ENCODE peak calls at places on chromosomes 3 and 15, in six cellular contexts. R, Y, W, D, C and G are unnamed samples.

GRCh38 chr3:116165190-116165589 is 280.1 kb downstream of the LSAMP start:
- DNase-seq in R (no peak), Y (no peak), W (no peak), D (no peak), C (no peak), G (no peak)

GRCh38 chr3:37999836-38000235 is 9.2 kb downstream of the VILL start:
- DNase-seq in R (no peak), Y (no peak), W (peak), D (no peak), C (no peak), G (no peak)

GRCh38 chr15:90654233-90655124 is 62.7 kb upstream of the BLM start:
- DNase-seq in R (no peak), Y (no peak), W (no peak), D (no peak), C (no peak), G (no peak)

GRCh38 chr15:52284164-52284563 is 11.4 kb downstream of the MYO5C start:
- DNase-seq in R (peak), Y (no peak), W (no peak), D (no peak), C (peak), G (no peak)

GRCh38 chr15:33051528-33051927 is 143.0 kb downstream of the FMN1 start:
- DNase-seq in R (no peak), Y (no peak), W (no peak), D (no peak), C (no peak), G (no peak)

GRCh38 chr3:168066882-168067281 is 28.8 kb downstream of the GOLIM4 start:
- DNase-seq in R (no peak), Y (no peak), W (no peak), D (no peak), C (no peak), G (no peak)

GRCh38 chr3:9916734-9917680 is at the start of gene IL17RC:
- DNase-seq in R (peak), Y (no peak), W (peak), D (peak), C (peak), G (peak)

GRCh38 chr15:28098766-28099554 is at the start of gene OCA2:
- DNase-seq in R (peak), Y (peak), W (peak), D (peak), C (peak), G (no peak)

GRCh38 chr3:24196526-24196925 is 251.4 kb downstream of the NR1D2 start:
- DNase-seq in R (peak), Y (no peak), W (no peak), D (no peak), C (no peak), G (no peak)

GRCh38 chr15:90142216-90143175 is 40.2 kb upstream of the IDH2 start:
- DNase-seq in R (no peak), Y (peak), W (no peak), D (no peak), C (no peak), G (no peak)

GRCh38 chr3:138687236-138687635 is 78.7 kb downstream of the FAIM start:
- DNase-seq in R (peak), Y (no peak), W (no peak), D (no peak), C (peak), G (no peak)

GRCh38 chr3:59212128-59212764 is 162.4 kb upstream of the CFAP20DC start:
- DNase-seq in R (peak), Y (no peak), W (no peak), D (no peak), C (peak), G (no peak)

GRCh38 chr15:37037256-37037655 is 63.1 kb downstream of the MEIS2 start:
- DNase-seq in R (no peak), Y (no peak), W (no peak), D (no peak), C (no peak), G (no peak)

GRCh38 chr15:48682949-48683651 is 37.6 kb upstream of the FBN1 start:
- DNase-seq in R (peak), Y (no peak), W (no peak), D (peak), C (peak), G (no peak)

GRCh38 chr3:116112686-116113085 is 332.6 kb downstream of the LSAMP start:
- DNase-seq in R (peak), Y (no peak), W (no peak), D (no peak), C (peak), G (no peak)

GRCh38 chr15:63319065-63319464 is 41.7 kb downstream of the APH1B start:
- DNase-seq in R (no peak), Y (no peak), W (no peak), D (no peak), C (no peak), G (no peak)

GRCh38 chr3:18217512-18218174 is 207.5 kb downstream of the SATB1 start:
- DNase-seq in R (no peak), Y (no peak), W (no peak), D (no peak), C (peak), G (no peak)

GRCh38 chr3:135103913-135104312 is 308.9 kb downstream of the EPHB1 start:
- DNase-seq in R (no peak), Y (no peak), W (no peak), D (no peak), C (no peak), G (no peak)

GRCh38 chr3:170809021-170809974 is 60.7 kb downstream of the RPL22L1 start:
- DNase-seq in R (peak), Y (no peak), W (peak), D (no peak), C (peak), G (no peak)

GRCh38 chr3:5061218-5061569 is 60.9 kb upstream of the ARL8B start:
- DNase-seq in R (no peak), Y (no peak), W (no peak), D (no peak), C (no peak), G (no peak)

GRCh38 chr15:81327526-81327925 is 3.6 kb upstream of the STARD5 start:
- DNase-seq in R (peak), Y (no peak), W (no peak), D (no peak), C (peak), G (no peak)

GRCh38 chr3:9686050-9686384 is 17.6 kb upstream of the CPNE9 start:
- DNase-seq in R (no peak), Y (no peak), W (no peak), D (no peak), C (no peak), G (no peak)

GRCh38 chr3:196609343-196609775 is 30.1 kb upstream of the NRROS start:
- DNase-seq in R (peak), Y (peak), W (peak), D (peak), C (peak), G (peak)
- TF ChIP-seq CTCF in R (peak), Y (peak), W (peak), D (peak), C (peak), G (no peak)

GRCh38 chr15:44194397-44195150 is 497 bp downstream of the FRMD5 start:
- DNase-seq in R (peak), Y (peak), W (no peak), D (peak), C (peak), G (no peak)
- TF ChIP-seq CTCF in R (no peak), Y (no peak), W (no peak), D (no peak), C (no peak), G (no peak)

DNA sequence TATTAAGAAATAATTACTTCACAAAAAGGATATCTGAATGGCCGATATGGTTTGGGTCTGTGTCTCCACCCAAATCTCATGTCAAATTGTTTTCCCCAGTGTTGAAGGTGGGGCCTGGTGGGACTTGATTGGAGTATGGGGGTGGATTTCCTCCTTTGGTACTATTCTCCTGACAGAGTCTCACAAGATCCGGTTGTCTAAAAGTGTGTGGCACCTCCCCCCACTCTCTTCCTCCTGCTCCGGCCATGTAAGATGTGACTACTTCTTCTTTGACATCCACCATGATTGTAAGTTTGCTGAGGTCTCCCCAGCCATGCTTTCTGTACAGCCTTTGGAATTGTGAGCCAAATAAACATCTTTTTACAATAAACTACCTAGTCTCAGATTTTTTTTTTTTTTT is 34.5 kb downstream of the ZBTB11 start:
- DNase-seq in R (no peak), Y (no peak), W (no peak), D (no peak), C (no peak), G (no peak)
- TF ChIP-seq CTCF in R (no peak), Y (no peak), W (no peak), D (no peak), C (no peak), G (no peak)

GRCh38 chr3:71176366-71176765 is 407.2 kb downstream of the FOXP1 start:
- DNase-seq in R (no peak), Y (no peak), W (peak), D (no peak), C (no peak), G (no peak)
- TF ChIP-seq CTCF in R (no peak), Y (no peak), W (no peak), D (no peak), C (no peak), G (no peak)

GRCh38 chr15:40928351-40928974 is 677 bp upstream of the DLL4 start:
- DNase-seq in R (no peak), Y (no peak), W (peak), D (no peak), C (no peak), G (no peak)

GRCh38 chr15:40930430-40931299 is 1.5 kb downstream of the DLL4 start:
- DNase-seq in R (peak), Y (no peak), W (peak), D (peak), C (no peak), G (no peak)

GRCh38 chr15:40927497-40928346 is 1.4 kb upstream of the DLL4 start:
- DNase-seq in R (no peak), Y (no peak), W (no peak), D (no peak), C (no peak), G (no peak)

GRCh38 chr15:40929730-40930429 is 740 bp downstream of the DLL4 start:
- DNase-seq in R (peak), Y (no peak), W (peak), D (peak), C (peak), G (no peak)

DNA sequence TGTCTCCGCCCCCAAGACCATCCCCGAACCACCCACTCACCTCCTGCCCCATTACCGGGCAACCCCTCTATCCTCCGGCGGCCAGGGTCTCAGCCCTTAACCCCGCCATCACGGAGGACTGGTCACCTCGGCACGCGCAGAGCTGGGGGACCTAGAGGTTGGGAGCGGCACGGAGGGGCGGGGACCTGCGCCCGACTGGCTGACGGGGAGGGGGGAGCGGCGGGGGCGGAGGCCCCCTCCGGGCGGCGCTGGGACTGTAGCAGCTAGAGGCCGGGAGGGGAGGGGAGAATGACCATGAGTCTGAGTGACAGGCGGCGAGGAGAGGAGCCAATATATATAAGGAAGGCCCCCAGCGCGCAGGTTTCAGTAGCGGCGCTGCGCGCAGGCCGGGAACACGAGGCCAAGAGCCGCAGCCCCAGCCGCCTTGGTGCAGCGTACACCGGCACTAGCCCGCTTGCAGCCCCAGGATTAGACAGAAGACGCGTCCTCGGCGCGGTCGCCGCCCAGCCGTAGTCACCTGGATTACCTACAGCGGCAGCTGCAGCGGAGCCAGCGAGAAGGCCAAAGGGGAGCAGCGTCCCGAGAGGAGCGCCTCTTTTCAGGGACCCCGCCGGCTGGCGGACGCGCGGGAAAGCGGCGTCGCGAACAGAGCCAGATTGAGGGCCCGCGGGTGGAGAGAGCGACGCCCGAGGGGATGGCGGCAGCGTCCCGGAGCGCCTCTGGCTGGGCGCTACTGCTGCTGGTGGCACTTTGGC is at the start of gene DLL4:
- DNase-seq in R (peak), Y (no peak), W (peak), D (peak), C (peak), G (no peak)
- TF ChIP-seq CTCF in R (no peak), Y (no peak), W (no peak), D (no peak), C (no peak), G (no peak)

DNA sequence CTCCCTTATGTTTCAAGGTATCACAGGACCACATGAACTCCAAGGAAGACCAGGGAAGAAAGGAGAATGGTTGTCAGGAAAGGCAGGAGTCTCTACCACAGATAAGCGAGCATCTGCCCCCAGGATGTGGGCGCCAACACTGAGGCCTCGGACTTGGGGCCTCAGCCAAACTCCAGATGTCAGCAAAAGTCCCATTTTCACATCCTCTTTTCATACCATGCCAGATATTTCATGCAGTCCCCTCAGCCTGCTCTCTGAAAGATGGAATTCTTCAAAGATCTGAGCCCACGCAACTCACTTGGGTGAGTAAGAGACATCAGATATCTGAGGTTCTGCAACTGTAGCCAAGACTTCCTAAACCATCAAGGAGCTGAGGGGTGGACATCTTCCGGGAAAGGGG is 19.6 kb upstream of the PRR20G start:
- DNase-seq in R (no peak), Y (no peak), W (no peak), D (no peak), C (no peak), G (no peak)
- TF ChIP-seq CTCF in R (no peak), Y (no peak), W (no peak), D (no peak), C (no peak), G (no peak)

DNA sequence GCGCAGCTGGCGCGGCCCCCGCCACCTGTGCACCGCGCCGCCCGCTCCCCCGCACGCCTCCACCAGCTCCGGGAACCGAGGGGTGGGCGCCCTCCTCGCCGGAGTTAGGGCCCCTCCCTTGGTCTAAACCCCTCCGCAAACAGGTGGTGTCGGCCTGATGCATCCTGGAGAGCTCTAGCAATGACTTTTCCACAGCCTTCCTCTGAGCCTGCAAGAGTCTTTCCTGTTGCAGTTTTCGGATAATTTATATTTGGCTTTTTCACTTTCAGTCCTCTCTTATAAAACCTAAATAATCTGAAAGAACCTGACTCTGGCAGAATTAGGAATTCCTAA is 334 bp upstream of the IGSF11 start:
- DNase-seq in R (no peak), Y (no peak), W (no peak), D (no peak), C (no peak), G (no peak)
- TF ChIP-seq CTCF in R (no peak), Y (no peak), W (no peak), D (no peak), C (no peak), G (no peak)

DNA sequence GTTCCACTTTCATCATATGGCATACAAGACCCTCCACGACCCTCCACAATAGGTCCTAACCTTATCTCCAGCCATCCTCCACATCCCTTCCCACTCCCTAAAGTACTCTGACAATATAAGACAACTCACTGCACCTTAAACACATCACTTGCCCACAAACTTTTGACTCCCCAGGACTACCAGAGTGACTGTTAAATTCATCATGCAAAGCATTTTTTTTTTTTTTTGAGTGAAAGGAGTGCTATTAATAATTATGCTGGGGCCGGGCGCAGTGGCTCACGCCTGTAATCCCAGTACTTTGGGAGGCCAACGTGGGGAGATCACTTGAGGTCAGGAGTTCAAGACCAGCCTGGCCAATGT is 55.8 kb downstream of the OSBPL10 start:
- DNase-seq in R (no peak), Y (no peak), W (no peak), D (no peak), C (no peak), G (no peak)
- TF ChIP-seq CTCF in R (no peak), Y (no peak), W (no peak), D (no peak), C (no peak), G (no peak)

GRCh38 chr3:143037867-143038266 is 36.5 kb downstream of the U2SURP start:
- DNase-seq in R (no peak), Y (no peak), W (no peak), D (no peak), C (no peak), G (no peak)
- TF ChIP-seq CTCF in R (peak), Y (no peak), W (no peak), D (peak), C (no peak), G (no peak)